ENCODE peak calls at places on chromosomes 4 and X, in seven cellular contexts. One of them, this sample, is unnamed.

GRCh38 chr4:55092504-55092903 is 32.9 kb downstream of the KDR start:
- DNase-seq in EH: no peak
- DNase-seq in activated CD8-positive, alpha-beta memory T cell treated with anti-CD3 and anti-CD28 coated beads for 24 hours: no peak
- DNase-seq in natural killer cell: no peak
- DNase-seq in lower lobe of right lung: no peak
- DNase-seq in mesothelial cell of epicardium: no peak
- DNase-seq in RPMI7951: no peak
- DNase-seq in this sample: no peak

GRCh38 chrX:105972690-105973386 is 65.7 kb downstream of the SERPINA7 start:
- DNase-seq in lower lobe of right lung: no peak
- DNase-seq in EH: no peak
- DNase-seq in activated CD8-positive, alpha-beta memory T cell treated with anti-CD3 and anti-CD28 coated beads for 24 hours: no peak
- DNase-seq in RPMI7951: no peak
- DNase-seq in mesothelial cell of epicardium: no peak
- DNase-seq in natural killer cell: no peak
- DNase-seq in this sample: no peak

GRCh38 chr4:113355550-113356371 is 306.3 kb downstream of the ANK2 start:
- DNase-seq in RPMI7951: peak; percentile 98
- DNase-seq in mesothelial cell of epicardium: no peak
- DNase-seq in EH: peak; percentile 90
- DNase-seq in lower lobe of right lung: no peak
- DNase-seq in activated CD8-positive, alpha-beta memory T cell treated with anti-CD3 and anti-CD28 coated beads for 24 hours: peak; percentile 79
- DNase-seq in natural killer cell: peak; percentile 34
- DNase-seq in this sample: peak; percentile 36

GRCh38 chr4:112451831-112452230 is 64.1 kb downstream of the NEUROG2 start:
- DNase-seq in natural killer cell: no peak
- DNase-seq in mesothelial cell of epicardium: no peak
- DNase-seq in activated CD8-positive, alpha-beta memory T cell treated with anti-CD3 and anti-CD28 coated beads for 24 hours: no peak
- DNase-seq in lower lobe of right lung: no peak
- DNase-seq in EH: no peak
- DNase-seq in RPMI7951: no peak
- DNase-seq in this sample: no peak

GRCh38 chr4:37837446-37837845 is 11.0 kb downstream of the PGM2 start:
- DNase-seq in EH: peak; percentile 92
- DNase-seq in RPMI7951: peak; percentile 60
- DNase-seq in lower lobe of right lung: no peak
- DNase-seq in activated CD8-positive, alpha-beta memory T cell treated with anti-CD3 and anti-CD28 coated beads for 24 hours: no peak
- DNase-seq in natural killer cell: no peak
- DNase-seq in mesothelial cell of epicardium: no peak
- DNase-seq in this sample: no peak

GRCh38 chrX:28042260-28042659 is 61.0 kb upstream of the DCAF8L1 start:
- DNase-seq in EH: no peak
- DNase-seq in activated CD8-positive, alpha-beta memory T cell treated with anti-CD3 and anti-CD28 coated beads for 24 hours: no peak
- DNase-seq in natural killer cell: no peak
- DNase-seq in lower lobe of right lung: no peak
- DNase-seq in RPMI7951: no peak
- DNase-seq in mesothelial cell of epicardium: no peak
- DNase-seq in this sample: no peak

GRCh38 chr4:143335979-143336827 is 473 bp upstream of the GAB1 start:
- DNase-seq in lower lobe of right lung: peak; percentile 94
- DNase-seq in EH: peak; percentile 90
- DNase-seq in natural killer cell: peak; percentile 44
- DNase-seq in activated CD8-positive, alpha-beta memory T cell treated with anti-CD3 and anti-CD28 coated beads for 24 hours: peak; percentile 69
- DNase-seq in RPMI7951: peak; percentile 85
- DNase-seq in mesothelial cell of epicardium: peak; percentile 82
- DNase-seq in this sample: peak; percentile 67

GRCh38 chrX:129956765-129957164 is 25.7 kb upstream of the BCORL1 start:
- DNase-seq in natural killer cell: no peak
- DNase-seq in activated CD8-positive, alpha-beta memory T cell treated with anti-CD3 and anti-CD28 coated beads for 24 hours: no peak
- DNase-seq in RPMI7951: no peak
- DNase-seq in EH: no peak
- DNase-seq in lower lobe of right lung: no peak
- DNase-seq in mesothelial cell of epicardium: no peak
- DNase-seq in this sample: no peak

GRCh38 chr4:83548151-83548905 is 12.4 kb downstream of the GPAT3 start:
- DNase-seq in natural killer cell: no peak
- DNase-seq in lower lobe of right lung: peak; percentile 83
- DNase-seq in RPMI7951: peak; percentile 95
- DNase-seq in activated CD8-positive, alpha-beta memory T cell treated with anti-CD3 and anti-CD28 coated beads for 24 hours: peak; percentile 74
- DNase-seq in mesothelial cell of epicardium: no peak
- DNase-seq in EH: peak; percentile 90
- DNase-seq in this sample: no peak

GRCh38 chr4:114087596-114088230 is 108.3 kb upstream of the ARSJ start:
- DNase-seq in lower lobe of right lung: no peak
- DNase-seq in natural killer cell: no peak
- DNase-seq in EH: peak; percentile 93
- DNase-seq in mesothelial cell of epicardium: no peak
- DNase-seq in activated CD8-positive, alpha-beta memory T cell treated with anti-CD3 and anti-CD28 coated beads for 24 hours: no peak
- DNase-seq in RPMI7951: peak; percentile 49
- DNase-seq in this sample: no peak

GRCh38 chrX:31366076-31366475 is 294.2 kb upstream of the FTHL17 start:
- DNase-seq in EH: peak; percentile 11
- DNase-seq in mesothelial cell of epicardium: no peak
- DNase-seq in RPMI7951: no peak
- DNase-seq in natural killer cell: no peak
- DNase-seq in activated CD8-positive, alpha-beta memory T cell treated with anti-CD3 and anti-CD28 coated beads for 24 hours: no peak
- DNase-seq in lower lobe of right lung: no peak
- DNase-seq in this sample: no peak

GRCh38 chr4:17565846-17566245 is 11.2 kb upstream of the LAP3 start:
- DNase-seq in natural killer cell: no peak
- DNase-seq in activated CD8-positive, alpha-beta memory T cell treated with anti-CD3 and anti-CD28 coated beads for 24 hours: no peak
- DNase-seq in mesothelial cell of epicardium: no peak
- DNase-seq in lower lobe of right lung: no peak
- DNase-seq in EH: no peak
- DNase-seq in RPMI7951: no peak
- DNase-seq in this sample: no peak

GRCh38 chr4:20017035-20017434 is 234.7 kb upstream of the SLIT2 start:
- DNase-seq in natural killer cell: no peak
- DNase-seq in EH: peak; percentile 90
- DNase-seq in mesothelial cell of epicardium: no peak
- DNase-seq in RPMI7951: no peak
- DNase-seq in activated CD8-positive, alpha-beta memory T cell treated with anti-CD3 and anti-CD28 coated beads for 24 hours: no peak
- DNase-seq in lower lobe of right lung: no peak
- DNase-seq in this sample: no peak

GRCh38 chrX:138745215-138745614 is 33.7 kb upstream of the FGF13 start:
- DNase-seq in RPMI7951: peak; percentile 10
- DNase-seq in mesothelial cell of epicardium: peak; percentile 39
- DNase-seq in lower lobe of right lung: no peak
- DNase-seq in activated CD8-positive, alpha-beta memory T cell treated with anti-CD3 and anti-CD28 coated beads for 24 hours: no peak
- DNase-seq in EH: peak; percentile 25
- DNase-seq in natural killer cell: no peak
- DNase-seq in this sample: no peak

GRCh38 chr4:76969941-76970529 is 20.5 kb downstream of the SEPTIN11 start:
- DNase-seq in EH: no peak
- DNase-seq in activated CD8-positive, alpha-beta memory T cell treated with anti-CD3 and anti-CD28 coated beads for 24 hours: no peak
- DNase-seq in natural killer cell: no peak
- DNase-seq in lower lobe of right lung: no peak
- DNase-seq in RPMI7951: no peak
- DNase-seq in mesothelial cell of epicardium: no peak
- DNase-seq in this sample: no peak

GRCh38 chr4:119730644-119730995 is 102.0 kb upstream of the PDE5A start:
- DNase-seq in EH: peak; percentile 56
- DNase-seq in activated CD8-positive, alpha-beta memory T cell treated with anti-CD3 and anti-CD28 coated beads for 24 hours: no peak
- DNase-seq in RPMI7951: no peak
- DNase-seq in mesothelial cell of epicardium: no peak
- DNase-seq in lower lobe of right lung: no peak
- DNase-seq in natural killer cell: no peak
- DNase-seq in this sample: no peak

GRCh38 chr4:174586651-174587050 is 64.4 kb upstream of the HPGD start:
- DNase-seq in activated CD8-positive, alpha-beta memory T cell treated with anti-CD3 and anti-CD28 coated beads for 24 hours: no peak
- DNase-seq in EH: no peak
- DNase-seq in lower lobe of right lung: no peak
- DNase-seq in mesothelial cell of epicardium: no peak
- DNase-seq in RPMI7951: no peak
- DNase-seq in natural killer cell: no peak
- DNase-seq in this sample: no peak

GRCh38 chr4:101019941-101020401 is 327.4 kb downstream of the PPP3CA start:
- DNase-seq in EH: peak; percentile 34
- DNase-seq in natural killer cell: no peak
- DNase-seq in lower lobe of right lung: no peak
- DNase-seq in RPMI7951: peak; percentile 13
- DNase-seq in activated CD8-positive, alpha-beta memory T cell treated with anti-CD3 and anti-CD28 coated beads for 24 hours: no peak
- DNase-seq in mesothelial cell of epicardium: no peak
- DNase-seq in this sample: no peak

GRCh38 chrX:124679199-124679598 is 332.8 kb downstream of the SH2D1A start:
- DNase-seq in activated CD8-positive, alpha-beta memory T cell treated with anti-CD3 and anti-CD28 coated beads for 24 hours: no peak
- DNase-seq in mesothelial cell of epicardium: no peak
- DNase-seq in lower lobe of right lung: no peak
- DNase-seq in RPMI7951: no peak
- DNase-seq in EH: no peak
- DNase-seq in natural killer cell: no peak
- DNase-seq in this sample: no peak

GRCh38 chr4:137124278-137124932 is 407.9 kb downstream of the PCDH18 start:
- DNase-seq in lower lobe of right lung: no peak
- DNase-seq in mesothelial cell of epicardium: no peak
- DNase-seq in RPMI7951: peak; percentile 49
- DNase-seq in activated CD8-positive, alpha-beta memory T cell treated with anti-CD3 and anti-CD28 coated beads for 24 hours: no peak
- DNase-seq in EH: peak; percentile 82
- DNase-seq in natural killer cell: no peak
- DNase-seq in this sample: no peak